ENCODE peak calls at places on chromosomes 2 and 18, in ten cellular contexts. One of them, this sample, is unnamed.

GRCh38 chr2:21078296-21078695 is 34.4 kb upstream of the APOB start:
- DNase-seq in stimulated activated naive CD4-positive, alpha-beta T cell: no peak
- DNase-seq in endothelial cell: no peak
- DNase-seq in heart left ventricle: no peak
- DNase-seq in thoracic aorta: no peak
- DNase-seq in G401: no peak
- DNase-seq in effector memory CD4-positive, alpha-beta T cell: no peak
- DNase-seq in AG04450: no peak
- DNase-seq in activated CD8-positive, alpha-beta memory T cell treated with anti-CD3 and anti-CD28 coated beads for 1 hour: no peak
- DNase-seq in H9: no peak
- DNase-seq in this sample: no peak

GRCh38 chr2:166803314-166803986 is 84.8 kb upstream of the XIRP2 start:
- DNase-seq in stimulated activated naive CD4-positive, alpha-beta T cell: peak
- DNase-seq in endothelial cell: no peak
- DNase-seq in heart left ventricle: no peak
- DNase-seq in thoracic aorta: no peak
- DNase-seq in G401: no peak
- DNase-seq in effector memory CD4-positive, alpha-beta T cell: no peak
- DNase-seq in AG04450: peak
- DNase-seq in activated CD8-positive, alpha-beta memory T cell treated with anti-CD3 and anti-CD28 coated beads for 1 hour: no peak
- DNase-seq in H9: no peak
- DNase-seq in this sample: no peak

GRCh38 chr2:216350214-216350789 is 22.0 kb downstream of the MARCHF4 start:
- DNase-seq in stimulated activated naive CD4-positive, alpha-beta T cell: no peak
- DNase-seq in endothelial cell: no peak
- DNase-seq in heart left ventricle: no peak
- DNase-seq in thoracic aorta: no peak
- DNase-seq in G401: no peak
- DNase-seq in effector memory CD4-positive, alpha-beta T cell: no peak
- DNase-seq in AG04450: no peak
- DNase-seq in activated CD8-positive, alpha-beta memory T cell treated with anti-CD3 and anti-CD28 coated beads for 1 hour: no peak
- DNase-seq in H9: no peak
- DNase-seq in this sample: no peak

GRCh38 chr2:173751245-173751975 is 213.8 kb downstream of the SP3 start:
- DNase-seq in stimulated activated naive CD4-positive, alpha-beta T cell: no peak
- DNase-seq in endothelial cell: no peak
- DNase-seq in heart left ventricle: no peak
- DNase-seq in thoracic aorta: no peak
- DNase-seq in G401: no peak
- DNase-seq in effector memory CD4-positive, alpha-beta T cell: no peak
- DNase-seq in AG04450: no peak
- DNase-seq in activated CD8-positive, alpha-beta memory T cell treated with anti-CD3 and anti-CD28 coated beads for 1 hour: no peak
- DNase-seq in H9: no peak
- DNase-seq in this sample: no peak

GRCh38 chr2:39141346-39142011 is 20.6 kb upstream of the SOS1 start:
- DNase-seq in stimulated activated naive CD4-positive, alpha-beta T cell: no peak
- DNase-seq in endothelial cell: no peak
- DNase-seq in heart left ventricle: no peak
- DNase-seq in thoracic aorta: no peak
- DNase-seq in G401: peak
- DNase-seq in effector memory CD4-positive, alpha-beta T cell: no peak
- DNase-seq in AG04450: no peak
- DNase-seq in activated CD8-positive, alpha-beta memory T cell treated with anti-CD3 and anti-CD28 coated beads for 1 hour: no peak
- DNase-seq in H9: no peak
- DNase-seq in this sample: peak

GRCh38 chr18:59272971-59273935 is at the start of gene RAX:
- DNase-seq in stimulated activated naive CD4-positive, alpha-beta T cell: no peak
- DNase-seq in endothelial cell: peak
- DNase-seq in heart left ventricle: no peak
- DNase-seq in thoracic aorta: no peak
- DNase-seq in G401: no peak
- DNase-seq in effector memory CD4-positive, alpha-beta T cell: no peak
- DNase-seq in AG04450: no peak
- DNase-seq in activated CD8-positive, alpha-beta memory T cell treated with anti-CD3 and anti-CD28 coated beads for 1 hour: no peak
- DNase-seq in H9: peak
- DNase-seq in this sample: no peak

GRCh38 chr2:64485302-64485701 is 31.3 kb downstream of the LGALSL start:
- DNase-seq in stimulated activated naive CD4-positive, alpha-beta T cell: no peak
- DNase-seq in endothelial cell: no peak
- DNase-seq in heart left ventricle: no peak
- DNase-seq in thoracic aorta: no peak
- DNase-seq in G401: no peak
- DNase-seq in effector memory CD4-positive, alpha-beta T cell: no peak
- DNase-seq in AG04450: no peak
- DNase-seq in activated CD8-positive, alpha-beta memory T cell treated with anti-CD3 and anti-CD28 coated beads for 1 hour: no peak
- DNase-seq in H9: no peak
- DNase-seq in this sample: no peak

GRCh38 chr2:31922542-31923408 is 88.0 kb downstream of the MEMO1 start:
- DNase-seq in stimulated activated naive CD4-positive, alpha-beta T cell: no peak
- DNase-seq in endothelial cell: no peak
- DNase-seq in heart left ventricle: no peak
- DNase-seq in thoracic aorta: no peak
- DNase-seq in G401: no peak
- DNase-seq in effector memory CD4-positive, alpha-beta T cell: no peak
- DNase-seq in AG04450: no peak
- DNase-seq in activated CD8-positive, alpha-beta memory T cell treated with anti-CD3 and anti-CD28 coated beads for 1 hour: no peak
- DNase-seq in H9: no peak
- DNase-seq in this sample: no peak

GRCh38 chr18:62024983-62025382 is 132.2 kb upstream of the RNF152 start:
- DNase-seq in stimulated activated naive CD4-positive, alpha-beta T cell: no peak
- DNase-seq in endothelial cell: no peak
- DNase-seq in heart left ventricle: no peak
- DNase-seq in thoracic aorta: no peak
- DNase-seq in G401: no peak
- DNase-seq in effector memory CD4-positive, alpha-beta T cell: no peak
- DNase-seq in AG04450: no peak
- DNase-seq in activated CD8-positive, alpha-beta memory T cell treated with anti-CD3 and anti-CD28 coated beads for 1 hour: no peak
- DNase-seq in H9: no peak
- DNase-seq in this sample: no peak

GRCh38 chr2:37376421-37377186 is 32.2 kb downstream of the QPCT start:
- DNase-seq in stimulated activated naive CD4-positive, alpha-beta T cell: peak
- DNase-seq in endothelial cell: no peak
- DNase-seq in heart left ventricle: no peak
- DNase-seq in thoracic aorta: no peak
- DNase-seq in G401: no peak
- DNase-seq in effector memory CD4-positive, alpha-beta T cell: peak
- DNase-seq in AG04450: peak
- DNase-seq in activated CD8-positive, alpha-beta memory T cell treated with anti-CD3 and anti-CD28 coated beads for 1 hour: no peak
- DNase-seq in H9: no peak
- DNase-seq in this sample: no peak

GRCh38 chr18:35927431-35927830 is 45.0 kb upstream of the RMP24 start:
- DNase-seq in stimulated activated naive CD4-positive, alpha-beta T cell: no peak
- DNase-seq in endothelial cell: no peak
- DNase-seq in heart left ventricle: no peak
- DNase-seq in thoracic aorta: no peak
- DNase-seq in G401: no peak
- DNase-seq in effector memory CD4-positive, alpha-beta T cell: no peak
- DNase-seq in AG04450: no peak
- DNase-seq in activated CD8-positive, alpha-beta memory T cell treated with anti-CD3 and anti-CD28 coated beads for 1 hour: no peak
- DNase-seq in H9: no peak
- DNase-seq in this sample: no peak

GRCh38 chr2:69386789-69387734 is at the start of gene GFPT1:
- DNase-seq in stimulated activated naive CD4-positive, alpha-beta T cell: peak
- DNase-seq in endothelial cell: peak
- DNase-seq in heart left ventricle: peak
- DNase-seq in thoracic aorta: peak
- DNase-seq in G401: peak
- DNase-seq in effector memory CD4-positive, alpha-beta T cell: peak
- DNase-seq in AG04450: peak
- DNase-seq in activated CD8-positive, alpha-beta memory T cell treated with anti-CD3 and anti-CD28 coated beads for 1 hour: peak
- DNase-seq in H9: peak
- DNase-seq in this sample: peak

GRCh38 chr2:158619496-158619895 is 162.7 kb downstream of the PKP4 start:
- DNase-seq in stimulated activated naive CD4-positive, alpha-beta T cell: no peak
- DNase-seq in endothelial cell: no peak
- DNase-seq in heart left ventricle: no peak
- DNase-seq in thoracic aorta: no peak
- DNase-seq in G401: no peak
- DNase-seq in effector memory CD4-positive, alpha-beta T cell: no peak
- DNase-seq in AG04450: no peak
- DNase-seq in activated CD8-positive, alpha-beta memory T cell treated with anti-CD3 and anti-CD28 coated beads for 1 hour: no peak
- DNase-seq in H9: no peak
- DNase-seq in this sample: no peak

GRCh38 chr2:198371902-198372611 is 567.7 kb downstream of the PLCL1 start:
- DNase-seq in stimulated activated naive CD4-positive, alpha-beta T cell: no peak
- DNase-seq in endothelial cell: no peak
- DNase-seq in heart left ventricle: no peak
- DNase-seq in thoracic aorta: no peak
- DNase-seq in G401: no peak
- DNase-seq in effector memory CD4-positive, alpha-beta T cell: no peak
- DNase-seq in AG04450: no peak
- DNase-seq in activated CD8-positive, alpha-beta memory T cell treated with anti-CD3 and anti-CD28 coated beads for 1 hour: no peak
- DNase-seq in H9: no peak
- DNase-seq in this sample: no peak

GRCh38 chr2:152950125-152950524 is 231.7 kb downstream of the ARL6IP6 start:
- DNase-seq in stimulated activated naive CD4-positive, alpha-beta T cell: no peak
- DNase-seq in endothelial cell: peak
- DNase-seq in heart left ventricle: no peak
- DNase-seq in thoracic aorta: no peak
- DNase-seq in G401: no peak
- DNase-seq in effector memory CD4-positive, alpha-beta T cell: no peak
- DNase-seq in AG04450: no peak
- DNase-seq in activated CD8-positive, alpha-beta memory T cell treated with anti-CD3 and anti-CD28 coated beads for 1 hour: no peak
- DNase-seq in H9: no peak
- DNase-seq in this sample: no peak

GRCh38 chr18:75341267-75341666 is 86.2 kb downstream of the SMIM21 start:
- DNase-seq in stimulated activated naive CD4-positive, alpha-beta T cell: no peak
- DNase-seq in endothelial cell: no peak
- DNase-seq in heart left ventricle: no peak
- DNase-seq in thoracic aorta: no peak
- DNase-seq in G401: peak
- DNase-seq in effector memory CD4-positive, alpha-beta T cell: no peak
- DNase-seq in AG04450: no peak
- DNase-seq in activated CD8-positive, alpha-beta memory T cell treated with anti-CD3 and anti-CD28 coated beads for 1 hour: no peak
- DNase-seq in H9: no peak
- DNase-seq in this sample: no peak

GRCh38 chr2:108958632-108959341 is 30.2 kb downstream of the EDAR start:
- DNase-seq in stimulated activated naive CD4-positive, alpha-beta T cell: no peak
- DNase-seq in endothelial cell: no peak
- DNase-seq in heart left ventricle: no peak
- DNase-seq in thoracic aorta: no peak
- DNase-seq in G401: no peak
- DNase-seq in effector memory CD4-positive, alpha-beta T cell: no peak
- DNase-seq in AG04450: no peak
- DNase-seq in activated CD8-positive, alpha-beta memory T cell treated with anti-CD3 and anti-CD28 coated beads for 1 hour: no peak
- DNase-seq in H9: no peak
- DNase-seq in this sample: no peak

GRCh38 chr2:11357428-11357972 is 13.1 kb upstream of the ROCK2 start:
- DNase-seq in stimulated activated naive CD4-positive, alpha-beta T cell: no peak
- DNase-seq in endothelial cell: no peak
- DNase-seq in heart left ventricle: no peak
- DNase-seq in thoracic aorta: no peak
- DNase-seq in G401: no peak
- DNase-seq in effector memory CD4-positive, alpha-beta T cell: no peak
- DNase-seq in AG04450: no peak
- DNase-seq in activated CD8-positive, alpha-beta memory T cell treated with anti-CD3 and anti-CD28 coated beads for 1 hour: no peak
- DNase-seq in H9: no peak
- DNase-seq in this sample: no peak